ENCODE peak calls at places on chromosomes 13 and 19, in six cellular contexts. O is GM10248, E is PC-3, L is AG04450, X is left ventricle myocardium inferior, V is RWPE1. M is an unnamed sample.

GRCh38 chr13:46341112-46341711 is 45.8 kb downstream of the RUBCNL start:
- DNase-seq in O (peak; percentile 34), E (peak; percentile 56), L (peak; percentile 6), X (no peak), V (no peak), M (no peak)

GRCh38 chr19:7326105-7326877 is 22.4 kb upstream of the ARHGEF18 start:
- DNase-seq in O (peak; percentile 45), E (peak; percentile 79), L (no peak), X (no peak), V (no peak), M (peak; percentile 23)

GRCh38 chr13:49303533-49304252 is 56.0 kb downstream of the CDADC1 start:
- DNase-seq in O (no peak), E (no peak), L (no peak), X (no peak), V (no peak), M (no peak)

GRCh38 chr13:58946274-58946673 is 1217.5 kb downstream of the DIAPH3 start:
- DNase-seq in O (no peak), E (no peak), L (no peak), X (no peak), V (no peak), M (no peak)

GRCh38 chr13:87234981-87235380 is 436.2 kb upstream of the SLITRK5 start:
- DNase-seq in O (no peak), E (peak; percentile 60), L (no peak), X (no peak), V (no peak), M (no peak)

GRCh38 chr13:42466123-42466522 is 107.8 kb upstream of the TNFSF11 start:
- DNase-seq in O (no peak), E (no peak), L (no peak), X (no peak), V (no peak), M (no peak)

GRCh38 chr19:40605201-40605971 is 4.2 kb downstream of the LTBP4 start:
- DNase-seq in O (peak; percentile 76), E (peak; percentile 83), L (no peak), X (peak; percentile 72), V (peak; percentile 91), M (peak; percentile 61)

GRCh38 chr13:97250560-97250959 is 28.4 kb downstream of the MBNL2 start:
- DNase-seq in O (no peak), E (no peak), L (no peak), X (no peak), V (no peak), M (no peak)

GRCh38 chr13:94674609-94675348 is 37.6 kb downstream of the SOX21 start:
- DNase-seq in O (peak; percentile 48), E (peak; percentile 72), L (no peak), X (no peak), V (peak; percentile 48), M (peak; percentile 49)

GRCh38 chr19:14027856-14028450 is at the start of gene RLN3:
- DNase-seq in O (no peak), E (no peak), L (no peak), X (no peak), V (no peak), M (no peak)

GRCh38 chr19:48102870-48103751 is 7.5 kb downstream of the PLA2G4C start:
- DNase-seq in O (no peak), E (peak; percentile 59), L (no peak), X (no peak), V (peak; percentile 39), M (peak; percentile 35)

GRCh38 chr19:54337858-54338230 is 1.1 kb downstream of the LILRA4 start:
- DNase-seq in O (no peak), E (no peak), L (no peak), X (no peak), V (no peak), M (no peak)

GRCh38 chr13:40193290-40194203 is 472.9 kb downstream of the FOXO1 start:
- DNase-seq in O (no peak), E (no peak), L (no peak), X (no peak), V (no peak), M (no peak)

GRCh38 chr13:95058680-95059079 is 242.6 kb downstream of the ABCC4 start:
- DNase-seq in O (no peak), E (no peak), L (no peak), X (no peak), V (no peak), M (no peak)

GRCh38 chr19:17751103-17751911 is at the start of gene FCHO1:
- DNase-seq in O (peak; percentile 75), E (no peak), L (no peak), X (peak; percentile 33), V (no peak), M (peak; percentile 93)

GRCh38 chr19:33259532-33259931 is 33.9 kb upstream of the SLC7A10 start:
- DNase-seq in O (no peak), E (no peak), L (no peak), X (no peak), V (no peak), M (no peak)

GRCh38 chr19:45470147-45471081 is 2.6 kb downstream of the FOSB start:
- DNase-seq in O (no peak), E (peak; percentile 84), L (no peak), X (no peak), V (peak; percentile 48), M (no peak)

GRCh38 chr13:97068146-97068545 is 73.9 kb upstream of the OXGR1 start:
- DNase-seq in O (no peak), E (no peak), L (no peak), X (no peak), V (no peak), M (no peak)

GRCh38 chr19:48739835-48740704 is at the start of gene RASIP1:
- DNase-seq in O (no peak), E (no peak), L (no peak), X (peak; percentile 68), V (no peak), M (no peak)

GRCh38 chr19:52343548-52343947 is 7.5 kb downstream of the ZNF610 start:
- DNase-seq in O (peak; percentile 43), E (peak; percentile 8), L (no peak), X (peak; percentile 20), V (no peak), M (peak; percentile 24)
- TF ChIP-seq CTCF in O (peak; percentile 10), E (peak; percentile 50), L (peak; percentile 20), X (peak; percentile 72), V (no peak), M (peak; percentile 48)

DNA sequence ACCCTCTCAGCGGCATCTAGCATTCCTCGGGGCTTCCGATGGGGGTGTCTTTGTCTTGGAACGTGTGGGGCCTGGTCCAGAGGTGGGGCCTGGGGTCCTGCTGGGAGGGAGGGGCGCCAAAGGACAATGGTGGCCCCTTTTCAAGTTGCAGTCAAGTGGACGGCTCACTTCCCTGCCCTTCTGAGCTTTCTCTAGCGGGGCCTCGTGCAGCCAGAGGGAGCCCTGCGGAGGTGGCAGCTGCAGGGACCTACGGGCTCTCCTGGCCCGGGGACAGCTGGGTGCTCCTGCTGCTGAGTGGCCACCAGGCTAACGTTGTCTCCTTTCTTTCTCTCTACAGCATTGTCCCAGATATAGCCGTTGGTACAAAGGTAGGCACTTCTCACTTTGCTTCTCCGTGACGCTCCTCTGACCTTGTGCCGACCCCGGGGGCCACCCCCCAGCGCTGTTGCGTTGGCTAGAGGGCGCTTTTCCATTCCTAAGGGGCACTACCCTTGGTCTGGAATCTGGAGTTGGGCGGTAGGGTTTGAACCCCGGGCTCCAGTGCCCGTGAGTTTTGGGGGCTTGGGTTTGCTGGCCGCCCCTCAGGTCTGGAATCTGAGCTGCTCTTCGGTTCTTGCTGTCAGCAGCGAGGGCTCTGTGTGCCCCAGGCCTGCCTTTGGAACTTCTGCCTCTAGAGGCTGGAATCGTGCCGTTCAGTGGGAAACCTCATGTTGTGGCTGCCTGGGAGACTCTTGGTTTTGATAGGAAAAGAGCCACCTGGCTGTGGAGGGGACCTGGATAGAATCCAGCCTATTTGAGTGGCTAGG is 2.0 kb downstream of the PTBP1 start:
- DNase-seq in O (no peak), E (peak; percentile 26), L (no peak), X (no peak), V (no peak), M (peak; percentile 31)
- TF ChIP-seq CTCF in O (no peak), E (peak; percentile 36), L (peak; percentile 34), X (no peak), V (peak; percentile 19), M (no peak)

DNA sequence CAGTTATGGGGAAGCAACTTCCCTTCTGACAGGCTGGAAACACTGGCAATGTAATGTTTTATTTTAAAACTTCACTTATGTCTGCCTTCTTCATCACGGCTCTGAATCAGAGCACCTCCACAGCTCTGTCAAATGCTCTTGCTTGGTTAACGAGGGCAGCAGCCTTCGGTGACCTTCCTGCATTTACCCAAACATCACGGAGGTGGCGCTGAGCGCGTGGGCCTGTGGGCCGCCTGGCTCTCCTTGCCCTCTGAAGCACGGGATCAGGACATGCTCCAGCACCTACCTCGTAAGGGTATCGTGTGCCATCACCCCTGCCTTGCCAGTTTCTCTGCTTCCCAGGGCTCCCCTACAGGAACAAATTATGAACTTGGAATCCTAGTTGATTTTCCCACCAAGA is 310.0 kb downstream of the TEX29 start:
- DNase-seq in O (no peak), E (no peak), L (no peak), X (no peak), V (no peak), M (no peak)
- TF ChIP-seq CTCF in O (no peak), E (no peak), L (no peak), X (no peak), V (no peak), M (no peak)

DNA sequence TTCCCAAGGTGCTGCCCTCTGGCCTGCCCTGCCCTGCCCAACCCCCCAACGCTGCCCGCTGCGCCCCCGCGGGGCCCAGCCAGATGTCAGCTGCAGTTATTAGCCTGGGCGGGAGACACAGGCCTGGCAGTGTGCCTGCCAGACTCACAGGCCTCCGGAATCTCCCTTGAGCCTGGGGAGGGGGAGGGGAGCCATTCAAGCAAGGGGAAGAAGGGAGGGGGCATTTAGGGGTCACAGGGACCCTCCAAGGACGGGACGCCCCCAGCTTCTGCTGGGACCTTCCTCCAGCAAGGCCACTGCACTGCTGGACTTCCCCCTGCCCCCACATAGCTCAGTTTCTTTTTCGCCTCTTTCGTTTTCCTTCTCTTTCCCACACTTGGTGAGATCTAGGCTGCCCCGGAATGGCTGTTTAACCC is 2.6 kb upstream of the JUNB start:
- DNase-seq in O (peak; percentile 78), E (peak; percentile 63), L (no peak), X (peak; percentile 87), V (peak; percentile 62), M (no peak)
- TF ChIP-seq CTCF in O (peak; percentile 27), E (peak; percentile 17), L (no peak), X (no peak), V (no peak), M (no peak)

DNA sequence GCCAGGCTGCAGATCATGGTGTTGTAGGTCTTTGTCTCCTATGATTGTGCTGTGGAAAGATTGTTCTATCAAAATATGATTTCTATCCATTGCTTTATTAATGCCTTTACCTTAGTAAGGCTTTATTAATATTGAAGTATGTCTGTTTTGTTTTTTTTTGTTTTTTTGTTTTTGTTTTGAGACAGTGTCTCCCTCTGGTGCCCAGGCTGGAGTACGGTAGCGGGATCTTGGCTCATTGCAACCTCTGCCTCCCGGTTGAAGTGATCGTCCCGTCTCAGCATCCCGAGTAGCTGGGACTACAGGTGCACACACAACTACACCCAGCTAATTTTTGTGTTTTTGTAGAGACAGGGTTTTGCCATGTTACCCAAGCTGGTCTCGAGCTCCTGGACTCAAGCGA is 7.7 kb downstream of the IRGC start:
- DNase-seq in O (no peak), E (peak; percentile 10), L (no peak), X (no peak), V (no peak), M (no peak)
- TF ChIP-seq CTCF in O (no peak), E (peak; percentile 52), L (peak; percentile 20), X (no peak), V (no peak), M (no peak)

GRCh38 chr19:56764296-56764695 is 76.2 kb downstream of the PEG3 start:
- DNase-seq in O (no peak), E (peak; percentile 5), L (no peak), X (no peak), V (no peak), M (no peak)
- TF ChIP-seq CTCF in O (no peak), E (peak; percentile 38), L (no peak), X (no peak), V (no peak), M (no peak)

M was measured in CD8-positive, alpha-beta T cell.